ENCODE peak calls at places on chromosomes 3 and 15, in nine cellular contexts. One of them, this sample, is unnamed.

GRCh38 chr3:128353991-128354687 is 112.6 kb downstream of the DNAJB8 start:
- DNase-seq in tibial nerve: no peak
- DNase-seq in left lung: no peak
- DNase-seq in WERI-Rb-1: no peak
- DNase-seq in fibroblast of lung: peak; percentile 69
- DNase-seq in cardiac muscle cell: peak; percentile 30
- DNase-seq in CD8-positive, alpha-beta memory T cell: no peak
- DNase-seq in BE2C: no peak
- DNase-seq in breast epithelium: no peak
- DNase-seq in this sample: no peak

GRCh38 chr3:155737844-155738460 is 6.9 kb downstream of the PLCH1 start:
- DNase-seq in tibial nerve: no peak
- DNase-seq in left lung: no peak
- DNase-seq in WERI-Rb-1: no peak
- DNase-seq in fibroblast of lung: no peak
- DNase-seq in cardiac muscle cell: peak; percentile 86
- DNase-seq in CD8-positive, alpha-beta memory T cell: no peak
- DNase-seq in BE2C: no peak
- DNase-seq in breast epithelium: no peak
- DNase-seq in this sample: no peak

GRCh38 chr3:57825116-57825515 is 69.0 kb downstream of the SLMAP start:
- DNase-seq in tibial nerve: no peak
- DNase-seq in left lung: no peak
- DNase-seq in WERI-Rb-1: no peak
- DNase-seq in fibroblast of lung: no peak
- DNase-seq in cardiac muscle cell: no peak
- DNase-seq in CD8-positive, alpha-beta memory T cell: no peak
- DNase-seq in BE2C: no peak
- DNase-seq in breast epithelium: no peak
- DNase-seq in this sample: no peak

GRCh38 chr3:113136071-113136470 is 75.3 kb upstream of the BOC start:
- DNase-seq in tibial nerve: no peak
- DNase-seq in left lung: no peak
- DNase-seq in WERI-Rb-1: no peak
- DNase-seq in fibroblast of lung: no peak
- DNase-seq in cardiac muscle cell: peak; percentile 21
- DNase-seq in CD8-positive, alpha-beta memory T cell: no peak
- DNase-seq in BE2C: no peak
- DNase-seq in breast epithelium: no peak
- DNase-seq in this sample: no peak

GRCh38 chr15:90914240-90915080 is 11.4 kb downstream of the MAN2A2 start:
- DNase-seq in tibial nerve: no peak
- DNase-seq in left lung: no peak
- DNase-seq in WERI-Rb-1: no peak
- DNase-seq in fibroblast of lung: no peak
- DNase-seq in cardiac muscle cell: no peak
- DNase-seq in CD8-positive, alpha-beta memory T cell: no peak
- DNase-seq in BE2C: no peak
- DNase-seq in breast epithelium: no peak
- DNase-seq in this sample: no peak

GRCh38 chr3:71063768-71064287 is 519.7 kb downstream of the FOXP1 start:
- DNase-seq in tibial nerve: no peak
- DNase-seq in left lung: peak; percentile 48
- DNase-seq in WERI-Rb-1: peak; percentile 33
- DNase-seq in fibroblast of lung: peak; percentile 53
- DNase-seq in cardiac muscle cell: peak; percentile 76
- DNase-seq in CD8-positive, alpha-beta memory T cell: peak; percentile 10
- DNase-seq in BE2C: no peak
- DNase-seq in breast epithelium: no peak
- DNase-seq in this sample: peak; percentile 33

GRCh38 chr3:106144051-106144450 is 275.2 kb upstream of the CBLB start:
- DNase-seq in tibial nerve: no peak
- DNase-seq in left lung: no peak
- DNase-seq in WERI-Rb-1: no peak
- DNase-seq in fibroblast of lung: peak; percentile 67
- DNase-seq in cardiac muscle cell: no peak
- DNase-seq in CD8-positive, alpha-beta memory T cell: no peak
- DNase-seq in BE2C: no peak
- DNase-seq in breast epithelium: no peak
- DNase-seq in this sample: no peak

GRCh38 chr3:61903931-61904657 is 342.7 kb downstream of the PTPRG start:
- DNase-seq in tibial nerve: peak; percentile 24
- DNase-seq in left lung: no peak
- DNase-seq in WERI-Rb-1: no peak
- DNase-seq in fibroblast of lung: peak; percentile 43
- DNase-seq in cardiac muscle cell: peak; percentile 48
- DNase-seq in CD8-positive, alpha-beta memory T cell: no peak
- DNase-seq in BE2C: peak; percentile 14
- DNase-seq in breast epithelium: no peak
- DNase-seq in this sample: no peak

GRCh38 chr15:62928242-62928995 is 114.1 kb upstream of the TPM1 start:
- DNase-seq in tibial nerve: no peak
- DNase-seq in left lung: no peak
- DNase-seq in WERI-Rb-1: peak; percentile 42
- DNase-seq in fibroblast of lung: peak; percentile 100
- DNase-seq in cardiac muscle cell: peak; percentile 33
- DNase-seq in CD8-positive, alpha-beta memory T cell: no peak
- DNase-seq in BE2C: peak; percentile 86
- DNase-seq in breast epithelium: no peak
- DNase-seq in this sample: no peak

GRCh38 chr3:128922804-128923459 is 43.5 kb downstream of the ACAD9 start:
- DNase-seq in tibial nerve: no peak
- DNase-seq in left lung: no peak
- DNase-seq in WERI-Rb-1: no peak
- DNase-seq in fibroblast of lung: no peak
- DNase-seq in cardiac muscle cell: no peak
- DNase-seq in CD8-positive, alpha-beta memory T cell: peak; percentile 6
- DNase-seq in BE2C: no peak
- DNase-seq in breast epithelium: no peak
- DNase-seq in this sample: no peak

GRCh38 chr15:74414081-74414580 is 19.6 kb downstream of the SEMA7A start:
- DNase-seq in tibial nerve: no peak
- DNase-seq in left lung: no peak
- DNase-seq in WERI-Rb-1: no peak
- DNase-seq in fibroblast of lung: no peak
- DNase-seq in cardiac muscle cell: no peak
- DNase-seq in CD8-positive, alpha-beta memory T cell: no peak
- DNase-seq in BE2C: no peak
- DNase-seq in breast epithelium: no peak
- DNase-seq in this sample: no peak
- H3K36me3 ChIP-seq in tibial nerve: no peaks in the 10 kb centered on the region
- H3K36me3 ChIP-seq in left lung: no peaks in the 10 kb centered on the region
- H3K36me3 ChIP-seq in WERI-Rb-1: peaks cover 49% of the 10 kb centered on the region
- H3K36me3 ChIP-seq in fibroblast of lung: peaks cover 17% of the 10 kb centered on the region
- H3K36me3 ChIP-seq in cardiac muscle cell: no peaks in the 10 kb centered on the region
- H3K36me3 ChIP-seq in CD8-positive, alpha-beta memory T cell: peaks cover 9% of the 10 kb centered on the region
- H3K36me3 ChIP-seq in BE2C: no peaks in the 10 kb centered on the region
- H3K36me3 ChIP-seq in breast epithelium: no peaks in the 10 kb centered on the region
- H3K36me3 ChIP-seq in this sample: no peaks in the 10 kb centered on the region

GRCh38 chr15:99618941-99619411 is 53.2 kb downstream of the MEF2A start:
- DNase-seq in tibial nerve: no peak
- DNase-seq in left lung: no peak
- DNase-seq in WERI-Rb-1: no peak
- DNase-seq in fibroblast of lung: peak; percentile 65
- DNase-seq in cardiac muscle cell: peak; percentile 50
- DNase-seq in CD8-positive, alpha-beta memory T cell: no peak
- DNase-seq in BE2C: no peak
- DNase-seq in breast epithelium: no peak
- DNase-seq in this sample: no peak
- H3K36me3 ChIP-seq in tibial nerve: no peaks in the 10 kb centered on the region
- H3K36me3 ChIP-seq in left lung: no peaks in the 10 kb centered on the region
- H3K36me3 ChIP-seq in WERI-Rb-1: no peaks in the 10 kb centered on the region
- H3K36me3 ChIP-seq in fibroblast of lung: no peaks in the 10 kb centered on the region
- H3K36me3 ChIP-seq in cardiac muscle cell: no peaks in the 10 kb centered on the region
- H3K36me3 ChIP-seq in CD8-positive, alpha-beta memory T cell: no peaks in the 10 kb centered on the region
- H3K36me3 ChIP-seq in BE2C: no peaks in the 10 kb centered on the region
- H3K36me3 ChIP-seq in breast epithelium: no peaks in the 10 kb centered on the region
- H3K36me3 ChIP-seq in this sample: no peaks in the 10 kb centered on the region

GRCh38 chr15:101480613-101481380 is 8.7 kb downstream of the PCSK6 start:
- DNase-seq in tibial nerve: no peak
- DNase-seq in left lung: no peak
- DNase-seq in WERI-Rb-1: no peak
- DNase-seq in fibroblast of lung: no peak
- DNase-seq in cardiac muscle cell: no peak
- DNase-seq in CD8-positive, alpha-beta memory T cell: no peak
- DNase-seq in BE2C: no peak
- DNase-seq in breast epithelium: no peak
- DNase-seq in this sample: no peak

GRCh38 chr15:101481381-101481705 is 8.2 kb downstream of the PCSK6 start:
- DNase-seq in tibial nerve: no peak
- DNase-seq in left lung: no peak
- DNase-seq in WERI-Rb-1: no peak
- DNase-seq in fibroblast of lung: no peak
- DNase-seq in cardiac muscle cell: no peak
- DNase-seq in CD8-positive, alpha-beta memory T cell: no peak
- DNase-seq in BE2C: no peak
- DNase-seq in breast epithelium: no peak
- DNase-seq in this sample: no peak

GRCh38 chr15:101479342-101479845 is 10.1 kb downstream of the PCSK6 start:
- DNase-seq in tibial nerve: no peak
- DNase-seq in left lung: no peak
- DNase-seq in WERI-Rb-1: no peak
- DNase-seq in fibroblast of lung: no peak
- DNase-seq in cardiac muscle cell: no peak
- DNase-seq in CD8-positive, alpha-beta memory T cell: no peak
- DNase-seq in BE2C: no peak
- DNase-seq in breast epithelium: no peak
- DNase-seq in this sample: peak; percentile 6

GRCh38 chr15:101478701-101479341 is 10.7 kb downstream of the PCSK6 start:
- DNase-seq in tibial nerve: no peak
- DNase-seq in left lung: no peak
- DNase-seq in WERI-Rb-1: no peak
- DNase-seq in fibroblast of lung: no peak
- DNase-seq in cardiac muscle cell: no peak
- DNase-seq in CD8-positive, alpha-beta memory T cell: no peak
- DNase-seq in BE2C: no peak
- DNase-seq in breast epithelium: no peak
- DNase-seq in this sample: no peak

DNA sequence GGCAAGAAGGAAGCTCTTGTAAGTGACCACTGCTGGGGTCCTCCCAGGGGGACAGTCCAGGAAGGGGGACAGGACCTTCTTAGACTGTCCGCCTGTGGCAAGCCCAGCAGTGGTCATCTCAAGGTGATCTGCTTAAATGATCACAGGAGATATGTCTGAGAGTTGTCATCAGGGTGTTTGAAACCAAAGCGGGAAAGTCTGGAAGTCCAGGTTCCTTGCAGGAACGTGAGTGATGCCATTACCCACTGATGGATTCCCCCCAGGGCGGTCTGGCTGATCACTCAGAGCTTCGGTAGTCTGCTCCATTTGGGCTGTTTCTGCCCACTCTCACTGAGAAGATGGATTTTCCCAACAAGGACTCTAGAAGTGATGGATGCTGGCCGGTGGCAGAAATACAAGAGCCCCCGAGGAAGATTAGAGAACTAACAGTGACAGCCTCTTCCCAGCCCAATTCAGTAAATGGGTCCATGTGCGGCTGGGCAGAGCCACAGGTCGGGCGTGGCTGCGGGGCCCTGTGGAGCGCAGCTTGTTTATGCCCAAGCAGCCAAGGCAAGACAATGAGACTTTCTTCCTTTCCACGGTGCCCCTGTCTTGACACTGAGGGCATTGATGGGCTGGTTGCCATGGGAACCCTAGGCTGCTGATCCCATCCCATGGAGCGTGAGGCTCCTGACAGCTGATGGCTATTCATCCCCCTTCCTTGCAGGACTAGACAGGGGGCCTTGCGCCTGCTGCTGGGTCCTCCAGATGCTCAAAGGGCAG is 9.5 kb downstream of the PCSK6 start:
- DNase-seq in tibial nerve: no peak
- DNase-seq in left lung: no peak
- DNase-seq in WERI-Rb-1: no peak
- DNase-seq in fibroblast of lung: no peak
- DNase-seq in cardiac muscle cell: no peak
- DNase-seq in CD8-positive, alpha-beta memory T cell: no peak
- DNase-seq in BE2C: no peak
- DNase-seq in breast epithelium: no peak
- DNase-seq in this sample: no peak
- H3K36me3 ChIP-seq in tibial nerve: no peaks in the 10 kb centered on the region
- H3K36me3 ChIP-seq in left lung: no peaks in the 10 kb centered on the region
- H3K36me3 ChIP-seq in WERI-Rb-1: no peaks in the 10 kb centered on the region
- H3K36me3 ChIP-seq in fibroblast of lung: no peaks in the 10 kb centered on the region
- H3K36me3 ChIP-seq in cardiac muscle cell: no peaks in the 10 kb centered on the region
- H3K36me3 ChIP-seq in CD8-positive, alpha-beta memory T cell: no peaks in the 10 kb centered on the region
- H3K36me3 ChIP-seq in BE2C: no peaks in the 10 kb centered on the region
- H3K36me3 ChIP-seq in breast epithelium: no peaks in the 10 kb centered on the region
- H3K36me3 ChIP-seq in this sample: no peaks in the 10 kb centered on the region

GRCh38 chr3:47016934-47017435 is 37.5 kb downstream of the NBEAL2 start:
- DNase-seq in tibial nerve: no peak
- DNase-seq in left lung: no peak
- DNase-seq in WERI-Rb-1: no peak
- DNase-seq in fibroblast of lung: peak; percentile 92
- DNase-seq in cardiac muscle cell: no peak
- DNase-seq in CD8-positive, alpha-beta memory T cell: no peak
- DNase-seq in BE2C: no peak
- DNase-seq in breast epithelium: no peak
- DNase-seq in this sample: no peak
- H3K36me3 ChIP-seq in tibial nerve: no peaks in the 10 kb centered on the region
- H3K36me3 ChIP-seq in left lung: no peaks in the 10 kb centered on the region
- H3K36me3 ChIP-seq in WERI-Rb-1: peaks cover 56% of the 10 kb centered on the region
- H3K36me3 ChIP-seq in fibroblast of lung: peaks cover 8% of the 10 kb centered on the region
- H3K36me3 ChIP-seq in cardiac muscle cell: peaks cover 29% of the 10 kb centered on the region
- H3K36me3 ChIP-seq in CD8-positive, alpha-beta memory T cell: peaks cover 23% of the 10 kb centered on the region
- H3K36me3 ChIP-seq in BE2C: peaks cover 4% of the 10 kb centered on the region
- H3K36me3 ChIP-seq in breast epithelium: peaks cover 11% of the 10 kb centered on the region
- H3K36me3 ChIP-seq in this sample: no peaks in the 10 kb centered on the region

GRCh38 chr3:170240671-170241070 is 18.4 kb downstream of the PRKCI start:
- DNase-seq in tibial nerve: no peak
- DNase-seq in left lung: no peak
- DNase-seq in WERI-Rb-1: no peak
- DNase-seq in fibroblast of lung: no peak
- DNase-seq in cardiac muscle cell: no peak
- DNase-seq in CD8-positive, alpha-beta memory T cell: no peak
- DNase-seq in BE2C: no peak
- DNase-seq in breast epithelium: no peak
- DNase-seq in this sample: no peak
- H3K36me3 ChIP-seq in tibial nerve: no peaks in the 10 kb centered on the region
- H3K36me3 ChIP-seq in left lung: no peaks in the 10 kb centered on the region
- H3K36me3 ChIP-seq in WERI-Rb-1: peaks cover 26% of the 10 kb centered on the region
- H3K36me3 ChIP-seq in fibroblast of lung: no peaks in the 10 kb centered on the region
- H3K36me3 ChIP-seq in cardiac muscle cell: no peaks in the 10 kb centered on the region
- H3K36me3 ChIP-seq in CD8-positive, alpha-beta memory T cell: peaks cover 10% of the 10 kb centered on the region
- H3K36me3 ChIP-seq in BE2C: no peaks in the 10 kb centered on the region
- H3K36me3 ChIP-seq in breast epithelium: peaks cover 4% of the 10 kb centered on the region
- H3K36me3 ChIP-seq in this sample: no peaks in the 10 kb centered on the region

DNA sequence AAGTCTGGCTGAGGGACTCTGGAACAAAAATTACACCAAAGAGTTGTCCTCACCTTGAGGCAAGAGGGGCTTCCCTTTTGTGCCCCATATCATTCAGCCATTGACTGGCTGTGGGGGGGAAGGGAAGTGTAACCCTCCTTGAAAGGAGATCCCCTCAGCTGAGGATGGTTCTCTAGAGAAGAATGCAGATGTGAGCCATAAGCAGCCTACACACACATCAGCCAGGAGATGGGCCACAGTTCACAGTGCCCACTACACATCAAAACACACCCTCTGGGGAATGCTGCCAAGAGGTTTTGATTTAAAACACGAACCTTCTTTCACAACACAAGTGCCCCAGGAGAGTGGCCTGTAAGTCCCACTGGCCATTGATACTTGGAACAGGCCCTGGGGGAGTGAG is 231.2 kb upstream of the CTDSPL start:
- DNase-seq in tibial nerve: no peak
- DNase-seq in left lung: no peak
- DNase-seq in WERI-Rb-1: no peak
- DNase-seq in fibroblast of lung: no peak
- DNase-seq in cardiac muscle cell: no peak
- DNase-seq in CD8-positive, alpha-beta memory T cell: no peak
- DNase-seq in BE2C: no peak
- DNase-seq in breast epithelium: no peak
- DNase-seq in this sample: no peak
- H3K36me3 ChIP-seq in tibial nerve: no peaks in the 10 kb centered on the region
- H3K36me3 ChIP-seq in left lung: no peaks in the 10 kb centered on the region
- H3K36me3 ChIP-seq in WERI-Rb-1: no peaks in the 10 kb centered on the region
- H3K36me3 ChIP-seq in fibroblast of lung: no peaks in the 10 kb centered on the region
- H3K36me3 ChIP-seq in cardiac muscle cell: peaks cover 2% of the 10 kb centered on the region
- H3K36me3 ChIP-seq in CD8-positive, alpha-beta memory T cell: no peaks in the 10 kb centered on the region
- H3K36me3 ChIP-seq in BE2C: no peaks in the 10 kb centered on the region
- H3K36me3 ChIP-seq in breast epithelium: no peaks in the 10 kb centered on the region
- H3K36me3 ChIP-seq in this sample: no peaks in the 10 kb centered on the region

This sample was measured in ovary.